ENCODE peak calls at places on chromosomes 6 and 20, in four cellular contexts. O is H1, X is WTC11, A is K562. K is an unnamed sample.

GRCh38 chr6:135145509-135145865 is 35.6 kb upstream of the MYB start:
- DNase-seq in O (no peak), X (no peak), A (no peak), K (no peak)

GRCh38 chr6:26216886-26217713 is 129.9 kb downstream of the HFE start:
- DNase-seq in O (peak), X (peak), A (peak), K (no peak)

GRCh38 chr20:40494238-40494637 is 194.8 kb downstream of the MAFB start:
- DNase-seq in O (no peak), X (no peak), A (no peak), K (no peak)

GRCh38 chr6:69690986-69691385 is 105.8 kb downstream of the LMBRD1 start:
- DNase-seq in O (no peak), X (no peak), A (no peak), K (no peak)

GRCh38 chr6:169997930-169998218 is 246.5 kb downstream of the ERMARD start:
- DNase-seq in O (no peak), X (no peak), A (no peak), K (no peak)

GRCh38 chr6:128492386-128492785 is 28.0 kb downstream of the PTPRK start:
- DNase-seq in O (no peak), X (no peak), A (no peak), K (no peak)

GRCh38 chr6:152783217-152783878 is 32.8 kb downstream of the VIP start:
- DNase-seq in O (no peak), X (no peak), A (no peak), K (no peak)

GRCh38 chr6:128314190-128314589 is 206.2 kb downstream of the PTPRK start:
- DNase-seq in O (no peak), X (no peak), A (no peak), K (no peak)

GRCh38 chr6:81762132-81762531 is 9.7 kb upstream of the TENT5A start:
- DNase-seq in O (no peak), X (no peak), A (no peak), K (peak)

GRCh38 chr20:11724112-11724511 is 193.6 kb upstream of the BTBD3 start:
- DNase-seq in O (no peak), X (no peak), A (no peak), K (no peak)

GRCh38 chr6:88374556-88374955 is 208.4 kb upstream of the CNR1 start:
- DNase-seq in O (no peak), X (no peak), A (no peak), K (no peak)

GRCh38 chr6:26020983-26021349 is 58.4 kb downstream of the TRIM38 start:
- DNase-seq in O (peak), X (peak), A (no peak), K (no peak)

GRCh38 chr6:14728396-14729024 is 517.4 kb upstream of the JARID2 start:
- DNase-seq in O (no peak), X (no peak), A (peak), K (no peak)

GRCh38 chr6:98871057-98871456 is 36.7 kb downstream of the POU3F2 start:
- DNase-seq in O (no peak), X (no peak), A (no peak), K (no peak)

GRCh38 chr20:44118185-44119034 is 68.6 kb downstream of the JPH2 start:
- DNase-seq in O (no peak), X (no peak), A (no peak), K (no peak)

GRCh38 chr6:25248100-25248499 is 31.1 kb upstream of the CARMIL1 start:
- DNase-seq in O (no peak), X (no peak), A (no peak), K (no peak)

GRCh38 chr6:166998256-166999144 is 697 bp upstream of the CEP43 start:
- DNase-seq in O (peak), X (peak), A (peak), K (peak)

GRCh38 chr6:167762259-167762962 is 64.3 kb upstream of the AFDN start:
- DNase-seq in O (no peak), X (no peak), A (no peak), K (no peak)

GRCh38 chr6:137646506-137646905 is 152.3 kb upstream of the OLIG3 start:
- DNase-seq in O (no peak), X (no peak), A (no peak), K (no peak)

GRCh38 chr6:34459899-34460593 is 5.8 kb upstream of the PACSIN1 start:
- DNase-seq in O (peak), X (peak), A (peak), K (peak)

GRCh38 chr6:139708342-139709199 is 334.1 kb upstream of the CITED2 start:
- DNase-seq in O (no peak), X (no peak), A (no peak), K (no peak)

GRCh38 chr6:163253556-163254213 is 160.8 kb upstream of the QKI start:
- DNase-seq in O (no peak), X (no peak), A (no peak), K (no peak)

GRCh38 chr20:59672576-59672975 is 68.2 kb downstream of the PHACTR3 start:
- DNase-seq in O (no peak), X (no peak), A (no peak), K (no peak)

GRCh38 chr6:14665827-14666724 is 548.5 kb downstream of the CD83 start:
- DNase-seq in O (no peak), X (no peak), A (peak), K (no peak)

DNA sequence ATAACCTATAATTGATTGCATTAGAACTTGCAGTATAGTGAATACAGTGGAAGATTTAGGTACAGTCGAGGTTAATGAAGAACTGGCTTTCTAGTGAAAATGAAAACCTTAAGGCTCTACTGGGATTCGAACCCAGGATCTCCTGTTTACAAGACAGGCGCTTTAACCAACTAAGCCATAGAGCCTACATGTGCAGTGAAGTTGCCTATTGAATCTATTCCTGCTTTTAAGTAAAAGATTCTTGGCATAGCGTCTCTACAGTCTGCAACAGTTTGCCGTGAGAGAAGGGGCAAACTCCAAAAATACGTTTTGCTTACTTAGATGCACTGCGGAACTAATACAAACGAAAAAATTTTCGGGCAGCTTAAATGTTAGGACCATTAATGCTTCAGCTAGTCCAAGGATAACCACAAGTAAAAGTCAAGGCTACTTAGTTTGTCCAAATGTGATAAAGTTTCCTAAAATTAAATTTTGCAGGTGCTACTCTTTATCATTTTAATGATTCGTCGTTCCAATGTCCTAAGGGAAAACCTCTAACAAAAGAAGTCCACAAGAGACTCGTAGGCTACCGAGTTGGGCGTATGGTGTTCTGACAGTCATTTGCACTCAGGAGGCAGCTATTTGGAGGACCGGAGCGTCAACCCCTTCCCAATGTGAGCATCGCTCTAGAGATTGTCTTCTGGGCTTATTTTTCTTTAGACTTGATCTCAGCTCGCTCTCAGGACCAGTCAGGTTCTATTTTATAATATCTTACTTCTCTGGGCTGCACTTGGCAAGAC is 31.3 kb upstream of the ZSCAN23 start:
- DNase-seq in O (peak), X (no peak), A (peak), K (peak)
- TF ChIP-seq TEAD4 in O (peak), X (no peak), A (peak), K (peak)

GRCh38 chr20:47543006-47543431 is 41.3 kb downstream of the NCOA3 start:
- DNase-seq in O (no peak), X (no peak), A (no peak), K (no peak)
- TF ChIP-seq TEAD4 in O (no peak), X (no peak), A (no peak), K (no peak)

DNA sequence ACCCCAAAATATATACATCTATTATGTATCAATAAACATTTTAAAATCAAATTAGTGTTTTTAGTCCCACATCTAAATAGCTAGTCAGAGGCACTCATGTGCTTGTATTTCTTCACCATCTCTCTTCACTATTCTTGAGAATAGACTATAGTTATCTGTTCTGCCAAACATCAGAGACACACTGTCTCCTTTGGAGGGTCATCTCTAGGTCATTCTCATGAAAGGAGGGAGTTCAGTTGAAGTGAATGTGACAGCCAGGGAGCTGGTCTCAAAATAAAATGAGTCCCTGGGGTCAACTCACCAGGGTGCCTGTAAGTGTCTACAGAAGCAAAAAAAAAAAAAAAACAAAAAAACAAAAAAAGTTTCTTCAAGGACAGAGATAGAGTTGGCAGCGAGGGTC is 170.9 kb downstream of the ID4 start:
- DNase-seq in O (no peak), X (no peak), A (no peak), K (no peak)
- TF ChIP-seq TEAD4 in O (no peak), X (no peak), A (no peak), K (no peak)

DNA sequence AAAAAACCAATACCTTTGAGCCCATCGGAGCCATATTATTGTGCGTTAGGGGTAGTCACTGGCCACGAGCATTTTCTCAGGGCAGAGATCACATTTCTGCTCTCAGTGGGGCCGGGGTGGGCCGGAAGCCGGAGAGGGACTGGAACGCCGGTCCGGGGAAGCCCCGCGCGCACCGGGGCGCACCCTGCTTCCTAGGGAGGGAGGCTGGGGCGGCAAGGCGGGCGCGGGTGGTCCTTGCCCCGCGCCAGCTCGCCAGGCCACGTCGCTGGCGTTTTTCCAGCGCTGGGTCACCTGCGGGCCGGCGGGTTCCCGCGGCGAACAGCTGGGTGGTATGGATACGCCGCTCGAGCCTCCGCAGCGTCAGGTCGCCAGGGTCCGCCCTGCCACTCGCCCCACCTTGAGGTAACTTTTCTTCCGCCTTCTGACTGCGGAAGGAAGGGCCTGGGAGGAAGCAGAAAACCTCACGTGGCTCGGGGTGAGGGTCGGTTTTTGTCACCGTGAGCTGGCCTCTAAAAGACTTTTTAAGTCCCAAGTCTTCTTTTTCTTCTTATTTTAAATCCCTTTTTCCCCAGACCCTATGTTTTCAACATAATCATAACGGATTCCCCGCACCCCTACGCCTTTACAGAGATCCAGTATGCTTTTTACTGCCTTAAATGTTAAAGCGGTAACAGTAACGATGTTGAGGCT is 2.7 kb upstream of the EEF1A1 start:
- DNase-seq in O (peak), X (peak), A (peak), K (no peak)
- TF ChIP-seq TEAD4 in O (no peak), X (no peak), A (peak), K (no peak)

DNA sequence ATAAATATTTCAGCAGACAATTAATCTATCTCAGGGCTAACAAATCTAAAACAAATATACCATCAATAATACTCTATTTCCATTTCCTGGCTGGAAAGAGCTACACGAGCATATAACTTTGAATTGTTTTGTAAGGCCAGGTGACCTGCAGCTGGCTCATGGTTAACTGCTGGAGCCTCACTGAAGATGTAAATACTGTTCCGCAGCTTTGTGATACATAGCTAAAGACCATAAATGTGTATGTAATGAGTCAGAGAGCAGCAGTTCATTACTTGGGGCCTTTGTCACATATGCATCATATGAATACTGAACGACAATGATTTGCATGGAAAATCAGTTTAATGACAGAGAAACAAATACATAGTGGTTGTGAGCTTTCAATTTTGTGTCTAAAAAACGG is 109.4 kb upstream of the CCN2 start:
- DNase-seq in O (no peak), X (no peak), A (no peak), K (no peak)
- TF ChIP-seq TEAD4 in O (no peak), X (no peak), A (no peak), K (no peak)

GRCh38 chr20:20365593-20365992 is 2.3 kb upstream of the INSM1 start:
- DNase-seq in O (no peak), X (no peak), A (peak), K (no peak)
- TF ChIP-seq TEAD4 in O (no peak), X (no peak), A (no peak), K (no peak)

GRCh38 chr6:67544851-67545452 is 1090.1 kb upstream of the ADGRB3 start:
- DNase-seq in O (no peak), X (no peak), A (no peak), K (no peak)
- TF ChIP-seq TEAD4 in O (no peak), X (no peak), A (no peak), K (no peak)

GRCh38 chr6:52545050-52545843 is 31.6 kb downstream of the TRAM2 start:
- DNase-seq in O (no peak), X (no peak), A (no peak), K (no peak)

GRCh38 chr6:52543262-52543661 is 33.6 kb downstream of the TRAM2 start:
- DNase-seq in O (no peak), X (no peak), A (no peak), K (no peak)

GRCh38 chr6:52544325-52545022 is 32.4 kb downstream of the TRAM2 start:
- DNase-seq in O (no peak), X (no peak), A (no peak), K (no peak)

GRCh38 chr6:52545844-52546119 is 31.1 kb downstream of the TRAM2 start:
- DNase-seq in O (no peak), X (no peak), A (no peak), K (no peak)

GRCh38 chr6:52543729-52544324 is 33.0 kb downstream of the TRAM2 start:
- DNase-seq in O (no peak), X (no peak), A (no peak), K (no peak)
- TF ChIP-seq TEAD4 in O (no peak), X (no peak), A (no peak), K (peak)

DNA sequence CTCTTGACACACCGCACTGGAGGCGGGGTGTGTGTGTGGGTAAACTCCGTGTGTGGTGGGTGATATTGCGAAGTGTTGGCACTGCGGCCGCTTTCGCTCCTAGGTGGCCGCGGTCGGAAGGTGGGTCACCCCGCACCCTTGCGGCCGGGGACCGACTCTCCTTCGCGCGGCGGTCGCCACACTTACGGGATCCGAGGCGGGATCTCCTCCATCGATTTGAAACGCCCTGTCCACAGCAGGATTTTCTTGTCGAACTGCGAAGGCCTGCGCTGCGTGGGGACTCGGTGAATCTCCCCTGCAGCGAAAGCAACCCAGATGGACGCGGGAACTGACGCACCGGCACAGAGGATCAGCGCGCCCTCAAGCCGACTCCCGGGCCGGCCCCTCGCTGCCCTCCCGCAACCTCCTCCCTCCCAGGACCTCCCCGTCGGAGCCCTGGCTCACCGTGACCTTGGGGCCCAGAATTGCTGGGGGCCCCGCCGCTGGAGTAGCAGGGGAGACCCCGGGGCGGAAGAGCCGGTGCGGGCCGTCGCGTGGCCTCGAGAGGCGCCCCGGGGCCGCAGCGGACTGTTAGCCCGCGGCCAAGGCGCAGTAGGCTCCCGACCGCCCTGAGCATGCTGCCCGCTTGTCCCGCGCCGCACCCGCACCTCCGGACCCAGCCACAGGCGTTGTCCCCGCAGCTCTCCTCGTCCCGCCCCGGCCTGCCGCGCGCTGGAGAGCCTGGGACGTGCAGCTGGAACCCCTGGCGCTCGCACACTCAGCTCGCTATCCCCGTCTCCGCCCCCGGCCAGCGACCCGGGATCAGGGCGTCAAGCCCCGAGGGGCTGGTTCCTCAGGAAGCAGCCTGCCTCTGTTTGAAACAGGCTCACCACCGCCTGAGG is at the start of gene FAM162B:
- DNase-seq in O (peak), X (peak), A (no peak), K (peak)
- TF ChIP-seq TEAD4 in O (no peak), X (no peak), A (no peak), K (no peak)

K was measured in SK-N-SH.